ENCODE peak calls at places on chromosomes 2 and 18, in six cellular contexts. One of them, this sample, is unnamed.

GRCh38 chr2:68762665-68763064 is 28.1 kb downstream of the ARHGAP25 start:
- DNase-seq in cardiac muscle cell: peak; percentile 79
- DNase-seq in bronchial epithelial cell: no peak
- DNase-seq in kidney epithelial cell: no peak
- DNase-seq in Peyer's patch: no peak
- DNase-seq in endodermal cell: no peak
- DNase-seq in this sample: no peak

GRCh38 chr2:950627-950992 is at the start of gene SNTG2:
- DNase-seq in cardiac muscle cell: peak; percentile 31
- DNase-seq in bronchial epithelial cell: no peak
- DNase-seq in kidney epithelial cell: no peak
- DNase-seq in Peyer's patch: peak; percentile 53
- DNase-seq in endodermal cell: peak; percentile 86
- DNase-seq in this sample: no peak

GRCh38 chr18:3910507-3910906 is 460.5 kb downstream of the TGIF1 start:
- DNase-seq in cardiac muscle cell: no peak
- DNase-seq in bronchial epithelial cell: no peak
- DNase-seq in kidney epithelial cell: no peak
- DNase-seq in Peyer's patch: no peak
- DNase-seq in endodermal cell: no peak
- DNase-seq in this sample: no peak

GRCh38 chr2:136645458-136645857 is 119.9 kb upstream of the THSD7B start:
- DNase-seq in cardiac muscle cell: no peak
- DNase-seq in bronchial epithelial cell: no peak
- DNase-seq in kidney epithelial cell: no peak
- DNase-seq in Peyer's patch: no peak
- DNase-seq in endodermal cell: no peak
- DNase-seq in this sample: no peak

GRCh38 chr18:63465059-63465458 is 11.7 kb upstream of the SERPINB5 start:
- DNase-seq in cardiac muscle cell: no peak
- DNase-seq in bronchial epithelial cell: no peak
- DNase-seq in kidney epithelial cell: no peak
- DNase-seq in Peyer's patch: no peak
- DNase-seq in endodermal cell: no peak
- DNase-seq in this sample: no peak

GRCh38 chr2:20065885-20066602 is 14.6 kb upstream of the LAPTM4A start:
- DNase-seq in cardiac muscle cell: peak; percentile 74
- DNase-seq in bronchial epithelial cell: peak; percentile 95
- DNase-seq in kidney epithelial cell: peak; percentile 49
- DNase-seq in Peyer's patch: peak; percentile 80
- DNase-seq in endodermal cell: no peak
- DNase-seq in this sample: peak; percentile 64

GRCh38 chr2:222753251-222753824 is 81.9 kb downstream of the MOGAT1 start:
- DNase-seq in cardiac muscle cell: peak; percentile 55
- DNase-seq in bronchial epithelial cell: peak; percentile 44
- DNase-seq in kidney epithelial cell: no peak
- DNase-seq in Peyer's patch: no peak
- DNase-seq in endodermal cell: no peak
- DNase-seq in this sample: no peak

GRCh38 chr2:70837980-70838379 is 2.4 kb upstream of the CD207 start:
- DNase-seq in cardiac muscle cell: no peak
- DNase-seq in bronchial epithelial cell: no peak
- DNase-seq in kidney epithelial cell: no peak
- DNase-seq in Peyer's patch: no peak
- DNase-seq in endodermal cell: no peak
- DNase-seq in this sample: no peak

GRCh38 chr18:58449366-58449935 is 179.4 kb downstream of the ALPK2 start:
- DNase-seq in cardiac muscle cell: no peak
- DNase-seq in bronchial epithelial cell: peak; percentile 13
- DNase-seq in kidney epithelial cell: no peak
- DNase-seq in Peyer's patch: no peak
- DNase-seq in endodermal cell: peak; percentile 67
- DNase-seq in this sample: no peak

GRCh38 chr2:134713606-134714005 is 5.2 kb downstream of the TMEM163 start:
- DNase-seq in cardiac muscle cell: no peak
- DNase-seq in bronchial epithelial cell: no peak
- DNase-seq in kidney epithelial cell: no peak
- DNase-seq in Peyer's patch: no peak
- DNase-seq in endodermal cell: no peak
- DNase-seq in this sample: no peak

GRCh38 chr2:37464064-37464463 is 119.6 kb downstream of the QPCT start:
- DNase-seq in cardiac muscle cell: no peak
- DNase-seq in bronchial epithelial cell: peak; percentile 44
- DNase-seq in kidney epithelial cell: no peak
- DNase-seq in Peyer's patch: no peak
- DNase-seq in endodermal cell: no peak
- DNase-seq in this sample: no peak

GRCh38 chr2:86703704-86704370 is 16.3 kb upstream of the RMND5A start:
- DNase-seq in cardiac muscle cell: peak; percentile 59
- DNase-seq in bronchial epithelial cell: peak; percentile 92
- DNase-seq in kidney epithelial cell: no peak
- DNase-seq in Peyer's patch: peak; percentile 81
- DNase-seq in endodermal cell: no peak
- DNase-seq in this sample: no peak

GRCh38 chr2:201580486-201580885 is 62.8 kb downstream of the TMEM237 start:
- DNase-seq in cardiac muscle cell: peak; percentile 95
- DNase-seq in bronchial epithelial cell: peak; percentile 56
- DNase-seq in kidney epithelial cell: no peak
- DNase-seq in Peyer's patch: no peak
- DNase-seq in endodermal cell: no peak
- DNase-seq in this sample: no peak

GRCh38 chr2:202339052-202339870 is 36.9 kb upstream of the BMPR2 start:
- DNase-seq in cardiac muscle cell: peak; percentile 57
- DNase-seq in bronchial epithelial cell: peak; percentile 91
- DNase-seq in kidney epithelial cell: no peak
- DNase-seq in Peyer's patch: no peak
- DNase-seq in endodermal cell: no peak
- DNase-seq in this sample: no peak

GRCh38 chr2:37825586-37825985 is 99.5 kb upstream of the RMDN2 start:
- DNase-seq in cardiac muscle cell: no peak
- DNase-seq in bronchial epithelial cell: no peak
- DNase-seq in kidney epithelial cell: no peak
- DNase-seq in Peyer's patch: no peak
- DNase-seq in endodermal cell: no peak
- DNase-seq in this sample: no peak

GRCh38 chr2:46818141-46818552 is 97.5 kb downstream of the MCFD2 start:
- DNase-seq in cardiac muscle cell: no peak
- DNase-seq in bronchial epithelial cell: no peak
- DNase-seq in kidney epithelial cell: no peak
- DNase-seq in Peyer's patch: peak; percentile 57
- DNase-seq in endodermal cell: peak; percentile 1
- DNase-seq in this sample: no peak

GRCh38 chr18:23568265-23568664 is 18.0 kb downstream of the NPC1 start:
- DNase-seq in cardiac muscle cell: no peak
- DNase-seq in bronchial epithelial cell: no peak
- DNase-seq in kidney epithelial cell: no peak
- DNase-seq in Peyer's patch: no peak
- DNase-seq in endodermal cell: no peak
- DNase-seq in this sample: no peak

GRCh38 chr2:160756481-160756880 is 262.9 kb upstream of the RBMS1 start:
- DNase-seq in cardiac muscle cell: no peak
- DNase-seq in bronchial epithelial cell: no peak
- DNase-seq in kidney epithelial cell: no peak
- DNase-seq in Peyer's patch: no peak
- DNase-seq in endodermal cell: no peak
- DNase-seq in this sample: no peak

GRCh38 chr2:188079176-188079575 is 212.5 kb upstream of the GULP1 start:
- DNase-seq in cardiac muscle cell: peak; percentile 79
- DNase-seq in bronchial epithelial cell: no peak
- DNase-seq in kidney epithelial cell: peak; percentile 65
- DNase-seq in Peyer's patch: no peak
- DNase-seq in endodermal cell: no peak
- DNase-seq in this sample: no peak

GRCh38 chr2:63058742-63059433 is 8.3 kb downstream of the OTX1 start:
- DNase-seq in cardiac muscle cell: no peak
- DNase-seq in bronchial epithelial cell: no peak
- DNase-seq in kidney epithelial cell: no peak
- DNase-seq in Peyer's patch: no peak
- DNase-seq in endodermal cell: peak; percentile 83
- DNase-seq in this sample: no peak

GRCh38 chr2:127560201-127560928 is 24.9 kb downstream of the MYO7B start:
- DNase-seq in cardiac muscle cell: no peak
- DNase-seq in bronchial epithelial cell: no peak
- DNase-seq in kidney epithelial cell: no peak
- DNase-seq in Peyer's patch: peak; percentile 21
- DNase-seq in endodermal cell: no peak
- DNase-seq in this sample: no peak

DNA sequence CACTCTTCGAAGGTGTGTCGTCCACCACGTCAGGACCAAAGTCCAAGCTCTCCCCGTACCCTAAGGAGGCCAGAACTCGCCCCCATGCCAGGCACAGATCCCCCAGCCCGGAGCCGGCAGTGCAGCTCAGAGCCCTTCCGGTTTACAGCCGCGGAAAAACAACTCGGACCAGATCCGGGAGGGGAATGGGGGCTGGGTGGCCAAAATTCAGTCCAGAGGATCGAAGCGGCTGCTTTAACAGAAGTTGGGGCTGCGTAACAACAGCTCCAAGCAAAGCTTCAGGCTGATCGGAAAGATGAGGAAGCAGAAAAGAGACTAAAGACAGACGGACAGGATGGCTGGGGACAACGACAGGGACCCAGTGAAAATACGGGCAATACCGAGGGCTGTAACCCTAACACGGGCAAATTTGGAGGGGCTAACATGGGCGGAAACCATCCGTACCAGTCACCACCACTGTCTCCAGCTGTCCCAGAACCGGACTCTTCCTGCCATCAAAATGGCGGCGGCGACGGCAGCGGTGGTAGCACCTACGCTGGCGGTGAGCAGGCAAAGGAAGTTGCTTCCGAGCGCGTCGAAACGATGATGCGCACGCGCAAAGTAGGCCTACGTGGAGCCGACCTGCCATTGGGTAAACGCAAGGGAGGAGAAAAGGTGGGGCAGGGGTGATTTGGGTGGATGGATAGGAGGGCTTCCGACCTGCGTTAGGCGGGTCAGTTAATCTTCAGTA is at the start of gene MMADHC:
- DNase-seq in cardiac muscle cell: peak; percentile 98
- DNase-seq in bronchial epithelial cell: peak; percentile 90
- DNase-seq in kidney epithelial cell: peak; percentile 84
- DNase-seq in Peyer's patch: peak; percentile 98
- DNase-seq in endodermal cell: peak; percentile 98
- DNase-seq in this sample: peak; percentile 93
- TF ChIP-seq CTCF in cardiac muscle cell: no peak
- TF ChIP-seq CTCF in bronchial epithelial cell: no peak
- TF ChIP-seq CTCF in kidney epithelial cell: no peak
- TF ChIP-seq CTCF in Peyer's patch: no peak
- TF ChIP-seq CTCF in endodermal cell: no peak
- TF ChIP-seq CTCF in this sample: no peak

GRCh38 chr2:80856227-80856626 is 551.7 kb upstream of the LRRTM1 start:
- DNase-seq in cardiac muscle cell: no peak
- DNase-seq in bronchial epithelial cell: no peak
- DNase-seq in kidney epithelial cell: no peak
- DNase-seq in Peyer's patch: no peak
- DNase-seq in endodermal cell: no peak
- DNase-seq in this sample: no peak

GRCh38 chr2:80854831-80855230 is 550.3 kb upstream of the LRRTM1 start:
- DNase-seq in cardiac muscle cell: no peak
- DNase-seq in bronchial epithelial cell: no peak
- DNase-seq in kidney epithelial cell: no peak
- DNase-seq in Peyer's patch: no peak
- DNase-seq in endodermal cell: no peak
- DNase-seq in this sample: no peak

GRCh38 chr2:80852808-80853139 is 548.2 kb upstream of the LRRTM1 start:
- DNase-seq in cardiac muscle cell: no peak
- DNase-seq in bronchial epithelial cell: no peak
- DNase-seq in kidney epithelial cell: no peak
- DNase-seq in Peyer's patch: no peak
- DNase-seq in endodermal cell: peak; percentile 78
- DNase-seq in this sample: no peak

DNA sequence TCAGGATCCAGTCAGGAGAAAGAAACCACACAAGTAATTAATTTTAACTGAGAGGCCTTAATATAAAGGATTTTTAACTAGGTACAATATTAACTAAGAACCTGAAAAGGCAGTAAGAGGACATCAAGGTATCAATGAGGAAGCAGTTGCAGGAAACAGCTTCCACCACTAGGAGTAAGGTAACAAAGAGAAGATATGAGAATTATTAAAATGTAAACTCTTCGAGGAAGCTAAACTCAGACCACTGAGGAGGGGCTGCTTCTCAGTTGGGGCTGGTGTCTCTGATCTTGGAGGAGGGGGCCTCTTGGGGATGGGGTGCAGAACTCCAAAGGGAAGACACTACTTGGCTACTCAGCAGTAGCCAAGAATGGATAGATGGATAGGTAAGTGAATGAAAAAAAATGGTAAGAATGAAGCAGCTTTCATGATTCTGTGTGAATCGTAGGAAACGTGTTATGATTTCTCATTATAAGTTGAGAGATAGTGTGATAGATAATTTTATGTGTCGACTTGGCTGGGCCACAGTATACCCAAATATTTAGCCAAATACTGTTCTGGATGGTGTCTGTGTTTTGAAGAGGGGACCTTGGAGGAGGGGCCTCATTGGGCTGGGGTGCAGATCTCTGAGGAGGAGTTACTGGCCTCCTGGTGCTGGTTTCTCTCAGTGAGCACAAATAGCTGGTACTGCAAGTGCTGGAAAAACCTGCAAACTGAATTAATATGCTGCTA is 547.7 kb upstream of the LRRTM1 start:
- DNase-seq in cardiac muscle cell: no peak
- DNase-seq in bronchial epithelial cell: no peak
- DNase-seq in kidney epithelial cell: no peak
- DNase-seq in Peyer's patch: no peak
- DNase-seq in endodermal cell: peak; percentile 51
- DNase-seq in this sample: no peak
- TF ChIP-seq CTCF in cardiac muscle cell: no peak
- TF ChIP-seq CTCF in bronchial epithelial cell: no peak
- TF ChIP-seq CTCF in kidney epithelial cell: peak; percentile 26
- TF ChIP-seq CTCF in Peyer's patch: no peak
- TF ChIP-seq CTCF in endodermal cell: peak; percentile 69
- TF ChIP-seq CTCF in this sample: no peak

GRCh38 chr2:168246483-168247340 is 683 bp downstream of the STK39 start:
- DNase-seq in cardiac muscle cell: peak; percentile 74
- DNase-seq in bronchial epithelial cell: peak; percentile 45
- DNase-seq in kidney epithelial cell: no peak
- DNase-seq in Peyer's patch: peak; percentile 87
- DNase-seq in endodermal cell: peak; percentile 82
- DNase-seq in this sample: peak; percentile 57
- TF ChIP-seq CTCF in cardiac muscle cell: peak; percentile 43
- TF ChIP-seq CTCF in bronchial epithelial cell: peak; percentile 72
- TF ChIP-seq CTCF in kidney epithelial cell: peak; percentile 29
- TF ChIP-seq CTCF in Peyer's patch: peak; percentile 25
- TF ChIP-seq CTCF in endodermal cell: peak; percentile 56
- TF ChIP-seq CTCF in this sample: peak; percentile 51

DNA sequence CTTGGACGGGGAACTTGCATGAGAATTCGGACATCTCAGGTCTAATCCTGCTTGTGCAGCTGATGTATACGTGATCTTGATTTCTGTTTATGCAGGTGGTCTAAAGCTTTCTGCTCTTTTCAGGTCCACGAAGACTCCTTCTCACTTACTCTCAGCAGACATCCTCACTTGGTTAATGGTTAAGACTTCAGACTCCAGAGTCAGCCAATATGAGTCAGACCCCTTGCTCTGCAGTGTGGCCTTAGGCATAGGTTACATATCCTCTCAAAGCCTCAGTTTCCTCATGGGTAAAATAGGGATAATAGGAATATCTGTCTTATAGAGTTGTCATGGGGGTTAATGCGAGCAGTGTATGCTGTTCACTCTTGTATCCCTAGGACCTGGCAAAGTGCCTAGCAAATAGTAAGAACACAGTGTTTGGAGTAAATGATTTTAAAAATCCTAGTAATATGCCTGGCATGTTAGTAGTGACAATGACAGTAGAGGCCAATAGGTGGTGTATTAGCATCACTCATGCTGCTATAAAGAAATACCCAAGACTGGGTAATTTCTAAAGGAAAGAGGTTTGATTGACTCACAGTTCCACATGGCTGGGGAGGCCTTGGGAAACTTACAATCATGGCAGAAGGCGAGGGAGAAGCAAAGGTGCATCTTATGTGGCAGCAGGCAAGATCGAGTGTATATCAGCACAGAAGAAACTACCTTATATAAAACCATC is 42.3 kb downstream of the XRCC5 start:
- DNase-seq in cardiac muscle cell: peak; percentile 14
- DNase-seq in bronchial epithelial cell: peak; percentile 7
- DNase-seq in kidney epithelial cell: peak; percentile 59
- DNase-seq in Peyer's patch: no peak
- DNase-seq in endodermal cell: no peak
- DNase-seq in this sample: no peak
- TF ChIP-seq CTCF in cardiac muscle cell: peak; percentile 8
- TF ChIP-seq CTCF in bronchial epithelial cell: no peak
- TF ChIP-seq CTCF in kidney epithelial cell: no peak
- TF ChIP-seq CTCF in Peyer's patch: no peak
- TF ChIP-seq CTCF in endodermal cell: peak; percentile 41
- TF ChIP-seq CTCF in this sample: no peak

This sample was measured in CD14-positive monocyte.